ENCODE peak calls at places on chromosomes 16 and 17, in eight cellular contexts. U, V, G, O, J, D, C and T are unnamed samples.

GRCh38 chr16:56841233-56841632 is 23.8 kb upstream of the SLC12A3 start:
- DNase-seq in O (peak; percentile 69), V (peak; percentile 44), D (no peak), U (no peak), J (peak; percentile 79), C (no peak), G (no peak), T (peak; percentile 78)

GRCh38 chr17:28346746-28347246 is 10.5 kb downstream of the POLDIP2 start:
- DNase-seq in J (no peak), V (no peak), C (no peak), O (no peak), U (peak; percentile 36), G (peak; percentile 62), D (peak; percentile 85), T (no peak)

GRCh38 chr17:74746376-74746775 is 2.1 kb upstream of the NHERF1 start:
- DNase-seq in G (no peak), D (no peak), V (peak; percentile 42), O (no peak), U (no peak), J (no peak), C (no peak), T (no peak)

GRCh38 chr17:3914319-3914685 is 2.0 kb downstream of the P2RX1 start:
- DNase-seq in V (no peak), U (peak; percentile 84), G (no peak), O (no peak), D (no peak), C (no peak), J (no peak), T (no peak)

GRCh38 chr16:67464565-67464964 is 16.4 kb downstream of the ATP6V0D1 start:
- DNase-seq in U (no peak), O (no peak), J (no peak), G (no peak), C (peak; percentile 41), D (no peak), V (no peak), T (no peak)

GRCh38 chr17:6681671-6682070 is 30.1 kb downstream of the C17orf100 start:
- DNase-seq in J (no peak), C (no peak), V (no peak), U (no peak), O (no peak), D (no peak), G (no peak), T (no peak)

GRCh38 chr17:41984454-41984853 is 17.9 kb downstream of the CNP start:
- DNase-seq in U (no peak), J (no peak), V (no peak), G (no peak), O (no peak), D (no peak), C (no peak), T (no peak)

GRCh38 chr17:39144414-39144813 is 7.0 kb downstream of the PLXDC1 start:
- DNase-seq in J (peak; percentile 95), U (no peak), O (peak; percentile 94), G (peak; percentile 62), V (peak; percentile 96), D (peak; percentile 91), C (peak; percentile 93), T (peak; percentile 96)

GRCh38 chr17:39738568-39738901 is 797 bp downstream of the GRB7 start:
- DNase-seq in G (peak; percentile 69), O (no peak), C (no peak), D (peak; percentile 76), J (no peak), V (no peak), U (no peak), T (no peak)

GRCh38 chr16:23842137-23842600 is 6.4 kb downstream of the PRKCB start:
- DNase-seq in O (no peak), V (no peak), C (no peak), G (no peak), U (peak; percentile 94), J (no peak), D (no peak), T (no peak)

GRCh38 chr16:86501989-86502855 is 8.1 kb upstream of the FOXF1 start:
- DNase-seq in U (no peak), D (no peak), J (no peak), O (no peak), C (no peak), V (no peak), G (no peak), T (no peak)
- H3K4me3 ChIP-seq in U (no peak overlapping the region), D (no peak overlapping the region), J (no peak overlapping the region), O (no peak overlapping the region), C (no peak overlapping the region), V (no peak overlapping the region), G (no peak overlapping the region), T (no peak overlapping the region)

GRCh38 chr17:83067718-83068261 is 11.6 kb upstream of the METRNL start:
- DNase-seq in U (no peak), V (peak; percentile 30), J (no peak), G (no peak), D (no peak), C (peak; percentile 13), O (peak; percentile 16), T (no peak)
- TF ChIP-seq CTCF in U (no peak), V (peak; percentile 13), J (peak; percentile 28), G (no peak), D (no peak), C (no peak), O (peak; percentile 2), T (no peak)

GRCh38 chr16:50247123-50247905 is 19.0 kb upstream of the ADCY7 start:
- DNase-seq in C (no peak), O (no peak), J (no peak), V (no peak), U (no peak), D (no peak), G (no peak), T (no peak)
- H3K4me3 ChIP-seq in C (no peak overlapping the region), O (no peak overlapping the region), J (no peak overlapping the region), V (peak overlapping the region; percentile 38), U (no peak overlapping the region), D (no peak overlapping the region), G (no peak overlapping the region), T (peak overlapping the region; percentile 70)

DNA sequence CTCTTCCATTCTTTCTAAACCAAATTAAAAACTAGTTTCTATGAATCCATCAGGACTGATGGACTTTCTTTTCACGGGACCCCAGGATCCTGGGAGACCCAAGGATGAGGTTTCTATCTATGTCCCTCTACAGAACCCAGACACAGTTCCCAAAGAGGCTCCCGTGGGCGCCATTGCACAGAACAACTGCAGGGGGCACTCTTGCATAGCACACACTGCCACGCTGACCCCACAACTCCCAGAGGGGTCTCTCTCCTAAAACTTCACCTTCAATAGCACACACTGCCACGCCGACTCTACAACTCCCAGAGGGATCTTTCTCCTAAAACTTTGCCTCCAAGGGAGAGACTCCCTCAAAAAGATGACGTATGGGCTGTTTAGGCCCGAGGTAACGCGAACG is 9.0 kb downstream of the ABR start:
- DNase-seq in V (no peak), G (no peak), O (no peak), J (no peak), U (no peak), D (no peak), C (no peak), T (no peak)
- TF ChIP-seq CTCF in V (peak; percentile 26), G (peak; percentile 9), O (peak; percentile 24), J (no peak), U (peak; percentile 28), D (no peak), C (no peak), T (no peak)